ENCODE peak calls at places on chromosomes 6 and 20, in seven cellular contexts. L is AG04450, E is cardiac muscle cell, B is psoas muscle, P is choroid plexus epithelial cell, V is GM12865, U is progenitor cell of endocrine pancreas. Z is an unnamed sample.

GRCh38 chr6:12270551-12271228 is 19.5 kb upstream of the EDN1 start:
- DNase-seq in P (peak; percentile 25), L (no peak), E (no peak), V (no peak), U (no peak), B (no peak), Z (no peak)

GRCh38 chr6:116564921-116565872 is 6.1 kb upstream of the RWDD1 start:
- DNase-seq in V (no peak), P (no peak), E (peak; percentile 30), L (no peak), B (peak; percentile 61), U (no peak), Z (peak; percentile 73)

GRCh38 chr6:149823013-149823412 is 41.1 kb downstream of the LRP11 start:
- DNase-seq in B (no peak), V (no peak), E (no peak), L (no peak), U (no peak), P (peak; percentile 14), Z (no peak)

GRCh38 chr20:61949363-61949713 is 116.3 kb downstream of the TAF4 start:
- DNase-seq in L (no peak), V (no peak), U (no peak), B (peak; percentile 9), P (no peak), E (no peak), Z (no peak)

GRCh38 chr6:29627762-29628418 is 5.1 kb downstream of the GABBR1 start:
- DNase-seq in V (no peak), L (peak; percentile 68), B (peak; percentile 80), U (peak; percentile 17), E (peak; percentile 95), P (peak; percentile 92), Z (peak; percentile 84)

GRCh38 chr20:42549496-42549895 is 640.2 kb downstream of the PTPRT start:
- DNase-seq in U (no peak), B (no peak), P (no peak), E (no peak), V (no peak), L (no peak), Z (no peak)

GRCh38 chr6:26268659-26269402 is 96.2 kb upstream of the BTN3A2 start:
- DNase-seq in E (peak; percentile 37), P (peak; percentile 35), U (peak; percentile 44), B (no peak), V (peak; percentile 59), L (no peak), Z (no peak)

GRCh38 chr6:40930045-40930444 is 109.0 kb downstream of the UNC5CL start:
- DNase-seq in B (no peak), P (no peak), V (no peak), E (no peak), U (no peak), L (no peak), Z (no peak)

GRCh38 chr20:59933849-59934585 is 580 bp upstream of the SYCP2 start:
- DNase-seq in E (peak; percentile 76), B (peak; percentile 89), V (peak; percentile 75), L (no peak), P (peak; percentile 69), U (peak; percentile 76), Z (peak; percentile 86)

GRCh38 chr20:58308290-58308679 is 1.2 kb upstream of the RAB22A start:
- DNase-seq in B (no peak), P (no peak), E (no peak), L (no peak), V (no peak), U (no peak), Z (no peak)

GRCh38 chr6:165178056-165178455 is 131.3 kb downstream of the C6orf118 start:
- DNase-seq in B (no peak), E (no peak), V (no peak), L (no peak), P (no peak), U (no peak), Z (no peak)

GRCh38 chr20:32368930-32369329 is 10.8 kb downstream of the ASXL1 start:
- DNase-seq in E (peak; percentile 41), L (no peak), B (no peak), P (peak; percentile 82), U (no peak), V (no peak), Z (no peak)

GRCh38 chr6:67009818-67010217 is 1302.8 kb upstream of the EYS start:
- DNase-seq in B (no peak), P (peak; percentile 12), V (no peak), L (no peak), E (no peak), U (no peak), Z (no peak)

GRCh38 chr6:165843121-165843520 is 180.1 kb upstream of the PDE10A start:
- DNase-seq in B (no peak), U (no peak), P (no peak), E (no peak), V (no peak), L (no peak), Z (no peak)

GRCh38 chr6:158849899-158850806 is 31.0 kb upstream of the EZR start:
- DNase-seq in V (peak; percentile 40), P (peak; percentile 81), B (no peak), E (peak; percentile 78), L (peak; percentile 79), U (no peak), Z (no peak)

GRCh38 chr20:1631309-1632227 is 11.8 kb upstream of the SIRPB1 start:
- DNase-seq in U (no peak), P (no peak), L (no peak), B (no peak), E (peak; percentile 32), V (no peak), Z (no peak)

GRCh38 chr6:26133730-26134129 is 46.5 kb downstream of the HFE start:
- DNase-seq in L (no peak), U (no peak), V (no peak), B (no peak), P (no peak), E (no peak), Z (no peak)

GRCh38 chr20:24048014-24048611 is 59.5 kb upstream of the GGTLC1 start:
- DNase-seq in V (no peak), B (no peak), E (no peak), L (no peak), P (no peak), U (no peak), Z (no peak)

GRCh38 chr6:158648682-158649131 is 1.1 kb upstream of the SYTL3 start:
- DNase-seq in P (peak; percentile 94), L (peak; percentile 78), U (no peak), B (no peak), E (peak; percentile 93), V (peak; percentile 85), Z (no peak)

GRCh38 chr20:15045246-15045645 is 707.8 kb upstream of the FLRT3 start:
- DNase-seq in V (no peak), B (peak; percentile 75), L (no peak), U (no peak), E (peak; percentile 19), P (peak; percentile 90), Z (peak; percentile 45)

GRCh38 chr6:71419217-71419953 is 130.8 kb downstream of the OGFRL1 start:
- DNase-seq in L (no peak), P (no peak), B (no peak), V (no peak), U (no peak), E (no peak), Z (peak; percentile 34)

GRCh38 chr6:70310063-70310694 is 7.3 kb upstream of the COL9A1 start:
- DNase-seq in E (peak; percentile 60), V (peak; percentile 52), B (no peak), U (no peak), L (no peak), P (peak; percentile 81), Z (no peak)
- TF ChIP-seq CTCF in E (peak; percentile 65), V (peak; percentile 40), B (peak; percentile 61), U (peak; percentile 74), L (peak; percentile 64), P (peak; percentile 70), Z (peak; percentile 69)

DNA sequence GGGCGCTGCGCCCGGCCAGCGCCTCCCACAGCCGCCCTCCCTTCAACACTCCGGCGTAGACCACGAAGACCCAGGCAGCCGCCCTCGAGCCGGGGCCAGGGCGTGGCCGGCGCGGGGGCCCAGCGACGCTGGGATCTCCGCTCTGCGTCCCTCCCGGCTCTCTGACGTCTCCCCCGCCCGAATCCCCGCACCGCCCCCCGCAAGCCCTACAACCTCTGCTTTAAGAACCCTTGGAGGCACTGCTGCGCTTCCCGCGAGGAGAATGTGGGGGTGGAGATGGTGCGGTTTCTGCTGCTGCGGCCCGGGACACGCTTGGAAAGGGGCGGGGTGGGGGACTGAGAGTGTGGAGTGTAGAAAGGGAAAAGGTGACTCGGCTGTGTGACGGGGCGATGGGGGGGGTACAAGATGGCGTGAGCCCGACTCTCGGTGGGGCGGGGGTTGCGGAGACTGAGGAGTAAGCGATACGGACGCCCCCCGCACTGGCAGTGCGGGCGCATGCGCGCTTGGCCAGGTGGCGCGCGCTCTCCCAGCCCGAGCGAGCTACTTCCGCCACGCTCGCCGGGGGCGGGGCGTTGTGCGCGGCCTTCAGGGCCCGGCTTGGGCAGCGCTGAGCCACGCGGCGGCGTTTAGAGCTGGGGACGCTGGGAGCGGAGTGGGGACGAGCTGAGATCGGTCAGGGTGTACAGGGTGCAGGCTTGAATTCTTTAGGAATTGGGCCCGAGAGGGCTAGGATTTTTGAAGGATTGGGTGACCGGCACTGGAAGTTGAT is at the start of gene SUPT3H:
- DNase-seq in U (peak; percentile 92), V (peak; percentile 97), B (peak; percentile 95), E (peak; percentile 97), P (peak; percentile 95), L (peak; percentile 75), Z (peak; percentile 94)
- TF ChIP-seq CTCF in U (peak; percentile 18), V (peak; percentile 22), B (peak; percentile 27), E (peak; percentile 30), P (peak; percentile 27), L (peak; percentile 29), Z (no peak)

DNA sequence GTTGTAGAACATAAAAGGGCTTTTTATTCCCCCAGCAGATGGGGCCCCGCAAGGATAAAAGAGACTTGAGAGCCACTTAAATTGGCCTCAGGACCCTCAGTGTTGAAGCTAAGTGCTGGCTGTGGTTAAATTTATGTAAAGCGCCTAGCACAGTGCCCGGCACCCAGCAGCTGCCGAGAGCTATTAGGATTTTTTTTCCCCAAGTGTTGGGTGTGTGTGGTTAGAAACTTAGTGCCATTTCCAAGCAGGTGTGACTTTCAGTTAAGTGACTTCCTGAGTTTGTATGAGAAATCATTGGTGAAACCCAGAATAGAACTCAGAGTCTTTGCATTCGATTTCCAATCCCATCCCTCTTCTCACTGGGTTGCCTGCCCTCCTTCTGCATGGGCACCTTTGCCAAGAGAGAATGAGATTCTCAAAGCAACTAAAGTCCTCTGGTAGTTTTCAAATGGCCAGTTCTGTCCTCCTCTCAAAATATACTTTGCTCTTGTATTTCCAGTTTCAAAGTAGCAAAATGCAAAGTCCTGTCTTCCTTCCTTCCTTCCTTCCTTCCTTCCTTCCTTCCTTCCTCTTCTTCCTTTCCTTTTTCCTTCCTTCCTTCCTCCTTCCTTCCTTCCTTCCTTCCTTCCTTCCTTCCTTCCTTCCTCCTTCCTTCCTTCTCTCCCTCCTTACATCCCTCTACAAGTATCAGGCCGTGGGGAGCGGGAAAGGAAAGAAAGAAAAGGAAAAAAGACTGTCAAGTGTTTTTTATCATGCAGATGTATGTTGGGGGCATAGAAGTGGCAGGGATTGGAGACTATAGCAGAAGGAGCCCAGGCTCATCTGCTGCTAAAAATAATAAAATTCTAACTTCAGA is 265.0 kb downstream of the CD83 start:
- DNase-seq in B (no peak), E (no peak), V (peak; percentile 31), U (no peak), P (no peak), L (no peak), Z (no peak)
- TF ChIP-seq CTCF in B (no peak), E (no peak), V (no peak), U (no peak), P (no peak), L (no peak), Z (no peak)

DNA sequence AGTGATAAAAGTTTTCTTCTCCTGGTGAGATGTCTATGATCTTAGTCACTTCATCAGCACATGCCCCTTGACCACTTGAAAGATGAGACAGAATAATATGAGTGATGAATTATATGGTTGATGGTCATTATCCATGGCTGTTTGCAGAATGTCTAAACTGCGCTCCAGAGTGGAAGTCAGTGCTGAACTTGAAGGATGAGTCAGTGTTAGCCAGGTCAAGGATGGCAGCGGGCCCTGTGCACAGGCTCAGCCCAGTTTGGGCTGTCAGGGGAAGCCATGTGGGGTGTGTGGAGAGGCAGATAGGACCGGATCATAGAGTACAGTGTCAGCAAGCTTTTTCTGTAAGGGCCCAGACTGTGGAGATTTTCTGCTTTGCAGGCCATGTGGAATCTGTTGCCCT is 67.2 kb upstream of the KIF25 start:
- DNase-seq in V (no peak), P (peak; percentile 64), L (peak; percentile 2), B (no peak), E (peak; percentile 44), U (no peak), Z (no peak)
- TF ChIP-seq CTCF in V (no peak), P (no peak), L (no peak), B (no peak), E (no peak), U (no peak), Z (no peak)